ENCODE peak calls at places on chromosomes 12 and 14, in seven cellular contexts. J, H, A, I, U, L and D are unnamed samples.

GRCh38 chr12:76083761-76084276 is 666 bp downstream of the NAP1L1 start:
- DNase-seq in U (peak), I (peak), J (peak), L (peak), H (peak), A (peak), D (peak)

GRCh38 chr12:52382854-52383253 is 2.6 kb downstream of the KRT84 start:
- DNase-seq in U (no peak), A (no peak), L (no peak), H (no peak), I (no peak), J (no peak), D (no peak)

GRCh38 chr12:113940357-113940756 is 25.8 kb downstream of the RBM19 start:
- DNase-seq in I (no peak), U (no peak), H (no peak), L (no peak), A (peak), J (no peak), D (no peak)

GRCh38 chr12:32679910-32680217 is 763 bp downstream of the DNM1L start:
- DNase-seq in U (no peak), A (no peak), L (no peak), J (no peak), I (no peak), H (no peak), D (no peak)

GRCh38 chr12:121005346-121005815 is 10.9 kb downstream of the C12orf43 start:
- DNase-seq in U (peak), J (peak), I (peak), A (peak), H (no peak), L (peak), D (no peak)

GRCh38 chr14:23695220-23695999 is 59.2 kb downstream of the DHRS2 start:
- DNase-seq in H (peak), I (peak), U (no peak), L (no peak), A (peak), J (no peak), D (no peak)

GRCh38 chr14:97262336-97262735 is 465.2 kb downstream of the VRK1 start:
- DNase-seq in U (no peak), A (no peak), L (no peak), H (no peak), I (no peak), J (no peak), D (no peak)

GRCh38 chr12:13093191-13093849 is 10.1 kb downstream of the GSG1 start:
- DNase-seq in A (no peak), I (no peak), J (peak), U (no peak), H (no peak), L (no peak), D (no peak)

GRCh38 chr12:68733661-68734071 is 12.3 kb upstream of the SLC35E3 start:
- DNase-seq in H (no peak), L (no peak), A (peak), J (no peak), U (no peak), I (no peak), D (no peak)

GRCh38 chr14:21749306-21749868 is 75.8 kb upstream of the OR4E1 start:
- DNase-seq in J (no peak), A (no peak), I (no peak), L (no peak), H (no peak), U (no peak), D (no peak)

GRCh38 chr14:22819191-22819988 is 4.2 kb upstream of the SLC7A7 start:
- DNase-seq in J (no peak), H (no peak), U (no peak), A (peak), I (peak), L (no peak), D (no peak)

GRCh38 chr12:15689751-15690191 is 99.4 kb downstream of the EPS8 start:
- DNase-seq in A (no peak), U (no peak), L (no peak), I (no peak), J (no peak), H (no peak), D (no peak)

GRCh38 chr12:25744334-25744733 is 191.3 kb upstream of the LMNTD1 start:
- DNase-seq in U (no peak), I (no peak), A (no peak), H (no peak), L (no peak), J (no peak), D (no peak)

GRCh38 chr12:5511644-5512584 is 80.0 kb downstream of the NTF3 start:
- DNase-seq in A (peak), H (peak), L (no peak), J (peak), U (no peak), I (peak), D (peak)

GRCh38 chr14:85867450-85867849 is 337.5 kb downstream of the FLRT2 start:
- DNase-seq in L (no peak), J (no peak), A (peak), U (no peak), I (peak), H (no peak), D (peak)

GRCh38 chr12:26863515-26863914 is 30.5 kb upstream of the ITPR2 start:
- DNase-seq in I (no peak), U (no peak), J (no peak), H (no peak), A (no peak), L (no peak), D (no peak)

GRCh38 chr12:38544357-38545066 is 227.9 kb downstream of the ALG10B start:
- DNase-seq in H (no peak), A (peak), U (no peak), L (no peak), I (no peak), J (peak), D (no peak)